ENCODE peak calls at places on chromosome 3, in six cellular contexts. K, V, P, C, E and Q are unnamed samples.

GRCh38 chr3:10945683-10946287 is 46.8 kb upstream of the SLC6A1 start:
- DNase-seq in K (peak), V (peak), P (peak), C (peak), E (no peak), Q (no peak)

GRCh38 chr3:197320582-197320981 is 22.2 kb upstream of the DLG1 start:
- DNase-seq in K (no peak), V (no peak), P (no peak), C (no peak), E (no peak), Q (no peak)

GRCh38 chr3:132183811-132184210 is 133.4 kb upstream of the ACP3 start:
- DNase-seq in K (no peak), V (no peak), P (no peak), C (no peak), E (no peak), Q (no peak)

GRCh38 chr3:50521572-50521971 is 18.1 kb upstream of the CACNA2D2 start:
- DNase-seq in K (no peak), V (no peak), P (no peak), C (no peak), E (no peak), Q (no peak)

GRCh38 chr3:196207159-196207832 is 3.9 kb downstream of the ZDHHC19 start:
- DNase-seq in K (no peak), V (no peak), P (no peak), C (no peak), E (no peak), Q (no peak)

GRCh38 chr3:113438224-113438623 is 3.1 kb downstream of the CFAP44 start:
- DNase-seq in K (no peak), V (no peak), P (no peak), C (no peak), E (no peak), Q (no peak)

GRCh38 chr3:55899887-55900286 is 412.8 kb upstream of the WNT5A start:
- DNase-seq in K (no peak), V (no peak), P (no peak), C (no peak), E (no peak), Q (no peak)

GRCh38 chr3:69231929-69232437 is 109.6 kb upstream of the LMOD3 start:
- DNase-seq in K (no peak), V (no peak), P (no peak), C (no peak), E (no peak), Q (peak)

GRCh38 chr3:97662808-97663207 is 101.8 kb upstream of the ARL6 start:
- DNase-seq in K (no peak), V (no peak), P (no peak), C (no peak), E (no peak), Q (no peak)

GRCh38 chr3:156548041-156548687 is 6.8 kb downstream of the SSR3 start:
- DNase-seq in K (no peak), V (no peak), P (no peak), C (no peak), E (no peak), Q (no peak)

GRCh38 chr3:195895078-195895899 is 13.1 kb downstream of the TNK2 start:
- DNase-seq in K (peak), V (no peak), P (no peak), C (peak), E (no peak), Q (no peak)

GRCh38 chr3:179258820-179259219 is 7.9 kb upstream of the KCNMB3 start:
- DNase-seq in K (no peak), V (no peak), P (no peak), C (no peak), E (no peak), Q (no peak)
- H3K4me3 ChIP-seq in K (no peak), V (no peak), P (no peak), C (no peak), E (no peak), Q (no peak)

DNA sequence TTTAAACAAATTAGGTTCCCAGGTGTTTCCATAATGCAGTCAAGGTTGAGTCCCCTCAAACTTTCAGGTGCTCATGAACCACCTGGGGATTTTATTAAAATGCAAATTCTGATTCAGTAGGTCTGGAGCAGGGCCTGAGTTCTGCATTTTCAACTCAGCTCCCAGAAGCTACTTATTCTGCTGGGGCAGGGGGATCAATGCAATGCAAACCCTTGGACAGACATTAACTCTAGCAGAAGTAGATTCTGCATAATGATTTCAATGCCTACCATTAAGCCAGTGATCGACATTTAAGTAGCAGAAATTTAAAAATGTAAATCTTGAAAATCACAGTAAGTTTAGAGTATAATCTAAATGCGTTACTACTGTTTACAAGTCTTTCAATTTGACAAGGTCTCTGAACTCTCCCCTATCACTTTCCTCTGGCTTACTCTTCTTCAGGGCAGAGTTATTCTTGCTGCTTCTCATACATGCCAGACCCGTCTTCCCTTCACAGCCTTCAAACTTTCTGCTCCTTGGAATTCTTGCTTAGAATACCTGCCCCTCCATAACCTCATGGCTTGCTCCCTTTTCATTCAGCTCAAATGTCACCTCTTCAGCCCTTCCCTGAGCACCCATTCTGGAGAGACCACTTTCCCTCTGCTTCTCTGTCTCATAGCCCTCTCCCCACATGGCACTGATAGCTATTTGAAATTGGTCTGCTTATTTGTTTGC is 19.3 kb upstream of the DPPA4 start:
- DNase-seq in K (no peak), V (no peak), P (no peak), C (no peak), E (no peak), Q (no peak)
- TF ChIP-seq CTCF in K (no peak), V (no peak), P (no peak), C (no peak), E (no peak), Q (no peak)

GRCh38 chr3:38039101-38039898 is at the start of gene DLEC1:
- DNase-seq in K (peak), V (peak), P (no peak), C (peak), E (peak), Q (no peak)

GRCh38 chr3:38040400-38040799 is 1.4 kb downstream of the DLEC1 start:
- DNase-seq in K (no peak), V (no peak), P (no peak), C (no peak), E (no peak), Q (no peak)

GRCh38 chr3:38036906-38037305 is 2.1 kb upstream of the DLEC1 start:
- DNase-seq in K (no peak), V (no peak), P (no peak), C (no peak), E (no peak), Q (no peak)

GRCh38 chr3:38038447-38038911 is 529 bp upstream of the DLEC1 start:
- DNase-seq in K (no peak), V (no peak), P (no peak), C (no peak), E (no peak), Q (no peak)

GRCh38 chr3:38039899-38040261 is 872 bp downstream of the DLEC1 start:
- DNase-seq in K (peak), V (peak), P (no peak), C (peak), E (no peak), Q (no peak)
- H3K4me3 ChIP-seq in K (peak), V (no peak), P (no peak), C (peak), E (peak), Q (peak)

DNA sequence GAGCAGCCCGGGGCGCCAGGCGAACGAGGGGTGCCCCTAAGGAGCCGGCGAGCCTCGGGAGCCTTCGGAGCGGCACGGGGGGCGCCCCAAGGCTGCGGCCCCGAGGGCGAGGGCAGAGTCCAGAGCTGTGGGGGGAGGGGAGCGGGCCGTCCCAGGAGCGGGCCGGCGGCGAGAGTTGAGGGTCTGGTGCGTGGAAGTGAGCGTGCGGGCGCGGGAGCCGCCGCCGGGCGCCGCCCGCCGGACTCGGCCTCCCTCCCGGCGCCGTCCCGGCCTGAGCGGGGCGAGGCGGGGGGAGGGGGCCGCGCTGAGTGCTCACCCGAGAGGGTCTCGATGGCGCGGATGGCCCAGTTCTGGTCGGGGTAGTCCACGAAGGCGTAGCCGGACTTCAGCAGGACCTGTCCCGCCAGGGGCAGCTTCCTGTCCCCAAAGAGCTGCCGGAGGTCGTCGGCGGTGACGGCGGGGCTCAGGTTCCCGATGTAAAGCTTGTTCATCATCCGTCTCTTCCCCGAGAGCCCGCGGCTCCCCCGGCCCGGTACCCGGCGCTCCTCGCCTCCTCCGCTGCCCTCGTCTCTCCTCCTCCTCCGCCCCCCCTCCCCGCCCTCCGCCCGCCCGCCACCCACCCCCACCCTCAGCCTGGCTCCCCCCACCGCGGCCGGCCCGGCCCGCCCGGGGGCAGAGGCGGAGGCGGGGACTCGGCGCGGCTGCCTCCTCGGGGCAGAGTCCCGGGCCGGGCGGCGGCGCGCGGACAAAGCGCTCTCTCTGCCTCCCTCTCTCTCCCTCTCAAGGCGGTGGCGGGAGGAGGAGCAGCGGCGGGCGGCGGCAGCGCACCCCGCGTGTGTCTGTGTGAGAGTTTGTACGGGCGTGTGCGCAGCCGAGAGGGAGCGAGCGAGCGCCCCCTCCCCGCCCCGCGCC is at the start of gene IGF2BP2:
- DNase-seq in K (peak), V (peak), P (peak), C (peak), E (peak), Q (no peak)
- TF ChIP-seq CTCF in K (peak), V (peak), P (no peak), C (no peak), E (no peak), Q (no peak)

GRCh38 chr3:129425213-129425612 is 3.2 kb downstream of the EFCAB12 start:
- DNase-seq in K (no peak), V (no peak), P (no peak), C (no peak), E (no peak), Q (no peak)
- H3K4me3 ChIP-seq in K (no peak), V (no peak), P (no peak), C (no peak), E (no peak), Q (no peak)

DNA sequence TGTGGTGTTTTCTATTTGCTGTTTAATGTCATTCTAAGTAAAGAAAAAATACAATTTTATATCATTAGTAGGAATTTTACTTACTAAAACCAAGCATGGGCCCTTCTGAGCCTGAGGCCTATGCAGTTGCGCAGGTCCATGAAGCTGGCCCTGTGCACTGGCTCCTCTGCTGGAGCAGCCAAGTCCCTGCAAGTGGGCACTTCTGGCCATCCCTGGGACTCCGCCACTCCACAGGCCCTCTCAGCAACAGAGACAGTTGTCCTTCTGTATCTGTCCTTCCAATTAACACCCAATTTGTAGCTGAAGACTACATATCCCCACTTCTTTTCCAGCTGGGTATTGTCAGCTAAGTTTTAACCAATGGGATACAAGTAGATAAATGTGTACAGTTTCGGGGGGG is 49.9 kb upstream of the RYK start:
- DNase-seq in K (peak), V (no peak), P (no peak), C (no peak), E (no peak), Q (no peak)
- TF ChIP-seq CTCF in K (peak), V (peak), P (peak), C (no peak), E (no peak), Q (no peak)

GRCh38 chr3:184259878-184260570 is 1.3 kb downstream of the CAMK2N2 start:
- DNase-seq in K (peak), V (no peak), P (no peak), C (peak), E (no peak), Q (no peak)
- H3K4me3 ChIP-seq in K (peak), V (peak), P (peak), C (peak), E (peak), Q (peak)

GRCh38 chr3:112437146-112438022 is 61.9 kb downstream of the BTLA start:
- DNase-seq in K (no peak), V (peak), P (peak), C (peak), E (no peak), Q (no peak)
- TF ChIP-seq CTCF in K (peak), V (peak), P (peak), C (peak), E (no peak), Q (peak)